ENCODE peak calls at places on chromosomes 16 and 17, in five cellular contexts. One of them, this sample, is unnamed.

GRCh38 chr16:47136101-47136820 is 7.5 kb downstream of the NETO2 start:
- DNase-seq in stimulated activated CD4-positive, alpha-beta T cell treated with anti-CD3 and anti-CD28 coated beads, Interleukin-12 subunit alpha, Interleukin-12 subunit beta, amount 100 ng/mL, for 4 hours: no peak
- DNase-seq in Peyer's patch: no peak
- DNase-seq in amniotic stem cell: no peak
- DNase-seq in ACHN: peak
- DNase-seq in this sample: peak

GRCh38 chr17:72205357-72205756 is 84.5 kb downstream of the SOX9 start:
- DNase-seq in stimulated activated CD4-positive, alpha-beta T cell treated with anti-CD3 and anti-CD28 coated beads, Interleukin-12 subunit alpha, Interleukin-12 subunit beta, amount 100 ng/mL, for 4 hours: no peak
- DNase-seq in Peyer's patch: no peak
- DNase-seq in amniotic stem cell: no peak
- DNase-seq in ACHN: no peak
- DNase-seq in this sample: no peak

GRCh38 chr16:89473791-89474414 is 16.5 kb downstream of the ANKRD11 start:
- DNase-seq in stimulated activated CD4-positive, alpha-beta T cell treated with anti-CD3 and anti-CD28 coated beads, Interleukin-12 subunit alpha, Interleukin-12 subunit beta, amount 100 ng/mL, for 4 hours: no peak
- DNase-seq in Peyer's patch: no peak
- DNase-seq in amniotic stem cell: no peak
- DNase-seq in ACHN: no peak
- DNase-seq in this sample: no peak

GRCh38 chr16:57284206-57284951 is at the start of gene PLLP:
- DNase-seq in stimulated activated CD4-positive, alpha-beta T cell treated with anti-CD3 and anti-CD28 coated beads, Interleukin-12 subunit alpha, Interleukin-12 subunit beta, amount 100 ng/mL, for 4 hours: peak
- DNase-seq in Peyer's patch: peak
- DNase-seq in amniotic stem cell: no peak
- DNase-seq in ACHN: peak
- DNase-seq in this sample: no peak

GRCh38 chr16:10003486-10003885 is 178.7 kb downstream of the GRIN2A start:
- DNase-seq in stimulated activated CD4-positive, alpha-beta T cell treated with anti-CD3 and anti-CD28 coated beads, Interleukin-12 subunit alpha, Interleukin-12 subunit beta, amount 100 ng/mL, for 4 hours: no peak
- DNase-seq in Peyer's patch: no peak
- DNase-seq in amniotic stem cell: no peak
- DNase-seq in ACHN: no peak
- DNase-seq in this sample: no peak

GRCh38 chr16:31876955-31877828 is 3.6 kb downstream of the ZNF267 start:
- DNase-seq in stimulated activated CD4-positive, alpha-beta T cell treated with anti-CD3 and anti-CD28 coated beads, Interleukin-12 subunit alpha, Interleukin-12 subunit beta, amount 100 ng/mL, for 4 hours: no peak
- DNase-seq in Peyer's patch: no peak
- DNase-seq in amniotic stem cell: peak
- DNase-seq in ACHN: peak
- DNase-seq in this sample: no peak

GRCh38 chr16:8972843-8973586 is 9.3 kb upstream of the USP7 start:
- DNase-seq in stimulated activated CD4-positive, alpha-beta T cell treated with anti-CD3 and anti-CD28 coated beads, Interleukin-12 subunit alpha, Interleukin-12 subunit beta, amount 100 ng/mL, for 4 hours: no peak
- DNase-seq in Peyer's patch: no peak
- DNase-seq in amniotic stem cell: no peak
- DNase-seq in ACHN: no peak
- DNase-seq in this sample: no peak

GRCh38 chr17:15651001-15651582 is 31.6 kb upstream of the FBXW10B start:
- DNase-seq in stimulated activated CD4-positive, alpha-beta T cell treated with anti-CD3 and anti-CD28 coated beads, Interleukin-12 subunit alpha, Interleukin-12 subunit beta, amount 100 ng/mL, for 4 hours: no peak
- DNase-seq in Peyer's patch: no peak
- DNase-seq in amniotic stem cell: no peak
- DNase-seq in ACHN: peak
- DNase-seq in this sample: no peak

GRCh38 chr16:88838566-88838965 is 18.2 kb downstream of the GALNS start:
- DNase-seq in stimulated activated CD4-positive, alpha-beta T cell treated with anti-CD3 and anti-CD28 coated beads, Interleukin-12 subunit alpha, Interleukin-12 subunit beta, amount 100 ng/mL, for 4 hours: no peak
- DNase-seq in Peyer's patch: no peak
- DNase-seq in amniotic stem cell: no peak
- DNase-seq in ACHN: no peak
- DNase-seq in this sample: no peak

GRCh38 chr16:22661161-22661647 is 150.5 kb downstream of the NPIPB5 start:
- DNase-seq in stimulated activated CD4-positive, alpha-beta T cell treated with anti-CD3 and anti-CD28 coated beads, Interleukin-12 subunit alpha, Interleukin-12 subunit beta, amount 100 ng/mL, for 4 hours: no peak
- DNase-seq in Peyer's patch: no peak
- DNase-seq in amniotic stem cell: no peak
- DNase-seq in ACHN: no peak
- DNase-seq in this sample: no peak

GRCh38 chr17:29177541-29177870 is 2.7 kb downstream of the MYO18A start:
- DNase-seq in stimulated activated CD4-positive, alpha-beta T cell treated with anti-CD3 and anti-CD28 coated beads, Interleukin-12 subunit alpha, Interleukin-12 subunit beta, amount 100 ng/mL, for 4 hours: no peak
- DNase-seq in Peyer's patch: no peak
- DNase-seq in amniotic stem cell: no peak
- DNase-seq in ACHN: no peak
- DNase-seq in this sample: no peak

GRCh38 chr16:11240636-11241473 is 15.1 kb downstream of the SOCS1 start:
- DNase-seq in stimulated activated CD4-positive, alpha-beta T cell treated with anti-CD3 and anti-CD28 coated beads, Interleukin-12 subunit alpha, Interleukin-12 subunit beta, amount 100 ng/mL, for 4 hours: no peak
- DNase-seq in Peyer's patch: no peak
- DNase-seq in amniotic stem cell: no peak
- DNase-seq in ACHN: no peak
- DNase-seq in this sample: peak

GRCh38 chr17:43608313-43608712 is 53.4 kb downstream of the MEOX1 start:
- DNase-seq in stimulated activated CD4-positive, alpha-beta T cell treated with anti-CD3 and anti-CD28 coated beads, Interleukin-12 subunit alpha, Interleukin-12 subunit beta, amount 100 ng/mL, for 4 hours: peak
- DNase-seq in Peyer's patch: no peak
- DNase-seq in amniotic stem cell: no peak
- DNase-seq in ACHN: no peak
- DNase-seq in this sample: no peak

GRCh38 chr16:83530293-83530692 is 277.5 kb upstream of the HSBP1 start:
- DNase-seq in stimulated activated CD4-positive, alpha-beta T cell treated with anti-CD3 and anti-CD28 coated beads, Interleukin-12 subunit alpha, Interleukin-12 subunit beta, amount 100 ng/mL, for 4 hours: no peak
- DNase-seq in Peyer's patch: no peak
- DNase-seq in amniotic stem cell: peak
- DNase-seq in ACHN: no peak
- DNase-seq in this sample: no peak

This sample was measured in NCI-H2029 treated with DMSO at 0.1 percent for 48 hours.